ENCODE peak calls at places on chromosomes 1 and 21, in eight cellular contexts. H is left ventricle myocardium inferior; Z is stimulated activated CD8-positive, alpha-beta memory T cell treated with anti-CD3 and anti-CD28 coated beads, Interleukin-7, amount 100 ng/mL, for 24 hours; E is aorta; U is B cell; W is occipital lobe; V is MCF 10A; K is tibial nerve. L is an unnamed sample.

GRCh38 chr1:5780324-5780716 is 211.9 kb downstream of the NPHP4 start:
- DNase-seq in W (no peak), E (no peak), U (no peak), K (no peak), V (no peak), Z (no peak), H (no peak), L (no peak)

GRCh38 chr1:198168180-198168579 is 11.4 kb downstream of the NEK7 start:
- DNase-seq in Z (no peak), V (peak), U (no peak), W (no peak), H (no peak), K (no peak), E (no peak), L (no peak)

GRCh38 chr1:207872655-207873054 is 38.3 kb downstream of the CD34 start:
- DNase-seq in E (no peak), W (no peak), V (no peak), U (no peak), K (no peak), Z (no peak), H (no peak), L (no peak)

GRCh38 chr1:2196901-2197638 is 2.5 kb upstream of the FAAP20 start:
- DNase-seq in E (no peak), Z (no peak), H (no peak), U (no peak), V (no peak), W (no peak), K (no peak), L (no peak)

GRCh38 chr21:41397416-41397815 is 28.6 kb upstream of the MX1 start:
- DNase-seq in W (no peak), E (peak), H (no peak), U (no peak), Z (no peak), V (no peak), K (no peak), L (no peak)

GRCh38 chr1:27968692-27969091 is 8.9 kb downstream of the XKR8 start:
- DNase-seq in W (no peak), Z (no peak), V (peak), H (no peak), K (no peak), U (no peak), E (no peak), L (no peak)

GRCh38 chr1:179141592-179142244 is 59.8 kb downstream of the TOR3A start:
- DNase-seq in E (no peak), U (no peak), Z (no peak), V (peak), H (no peak), W (no peak), K (no peak), L (no peak)

GRCh38 chr1:109547412-109548320 is 749 bp upstream of the GNAI3 start:
- DNase-seq in Z (no peak), V (peak), H (no peak), K (no peak), W (no peak), U (no peak), E (no peak), L (no peak)

GRCh38 chr21:34877485-34878128 is 171.5 kb downstream of the RUNX1 start:
- DNase-seq in K (no peak), E (no peak), H (no peak), V (no peak), Z (no peak), W (no peak), U (no peak), L (no peak)

GRCh38 chr1:12275370-12275769 is 45.5 kb downstream of the VPS13D start:
- DNase-seq in Z (peak), U (peak), V (peak), K (peak), E (peak), W (no peak), H (peak), L (no peak)

GRCh38 chr1:236560213-236560771 is 36.5 kb downstream of the LGALS8 start:
- DNase-seq in E (no peak), W (no peak), H (no peak), U (no peak), Z (no peak), K (no peak), V (no peak), L (no peak)

GRCh38 chr1:152996633-152997385 is 4.7 kb upstream of the SPRR3 start:
- DNase-seq in V (no peak), H (no peak), E (no peak), U (no peak), W (no peak), K (no peak), Z (no peak), L (no peak)

GRCh38 chr1:201385299-201385891 is 7.9 kb upstream of the TNNT2 start:
- DNase-seq in U (peak), K (no peak), Z (no peak), E (no peak), V (peak), H (no peak), W (no peak), L (peak)

L was measured in omental fat pad.